ENCODE peak calls at places on chromosomes 11 and 22, in four cellular contexts. C is Panc1, R is A172, K is anterior cingulate cortex. H is an unnamed sample.

GRCh38 chr11:111632798-111633197 is 30.5 kb downstream of the SIK2 start:
- DNase-seq in R (no peak), K (no peak), C (no peak), H (no peak)

GRCh38 chr22:29309332-29310064 is 3.0 kb downstream of the GAS2L1 start:
- DNase-seq in C (no peak), K (no peak), R (peak; percentile 87), H (no peak)

GRCh38 chr11:95937358-95937757 is 13.5 kb upstream of the MTMR2 start:
- DNase-seq in C (no peak), K (no peak), R (no peak), H (no peak)

GRCh38 chr11:83641511-83641910 is 355.3 kb upstream of the CCDC90B start:
- DNase-seq in R (no peak), K (no peak), C (no peak), H (no peak)

GRCh38 chr11:134951305-134951700 is 539.3 kb upstream of the B3GAT1 start:
- DNase-seq in R (peak; percentile 40), C (no peak), K (peak; percentile 35), H (no peak)

GRCh38 chr22:50396751-50397370 is 53.7 kb downstream of the PPP6R2 start:
- DNase-seq in C (no peak), R (no peak), K (no peak), H (no peak)

GRCh38 chr11:67698247-67698646 is 23.8 kb upstream of the ALDH3B2 start:
- DNase-seq in K (no peak), C (no peak), R (no peak), H (peak; percentile 22)

GRCh38 chr22:17548756-17549035 is 14.6 kb upstream of the SLC25A18 start:
- DNase-seq in C (no peak), K (no peak), R (no peak), H (no peak)

GRCh38 chr11:10550503-10550902 is 9.5 kb upstream of the RNF141 start:
- DNase-seq in R (peak; percentile 38), C (no peak), K (no peak), H (no peak)

GRCh38 chr11:114057147-114057546 is 2.4 kb upstream of the ZBTB16 start:
- DNase-seq in C (no peak), R (no peak), K (no peak), H (no peak)

GRCh38 chr11:16454284-16454683 is 97.9 kb upstream of the SOX6 start:
- DNase-seq in R (no peak), K (no peak), C (no peak), H (no peak)

GRCh38 chr11:22415481-22415880 is 77.3 kb downstream of the SLC17A6 start:
- DNase-seq in C (no peak), R (no peak), K (no peak), H (no peak)

GRCh38 chr11:9003573-9004309 is at the start of gene NRIP3:
- DNase-seq in R (peak; percentile 45), C (no peak), K (peak; percentile 15), H (no peak)

GRCh38 chr22:38638734-38639133 is 17.5 kb downstream of the FAM227A start:
- DNase-seq in R (peak; percentile 2), C (no peak), K (no peak), H (no peak)

GRCh38 chr11:61083601-61084147 is 18.6 kb upstream of the CD5 start:
- DNase-seq in K (no peak), R (no peak), C (no peak), H (no peak)

GRCh38 chr22:45497268-45497667 is 5.4 kb upstream of the FBLN1 start:
- DNase-seq in R (no peak), C (no peak), K (no peak), H (no peak)

GRCh38 chr22:19976671-19977070 is 35.1 kb upstream of the TXNRD2 start:
- DNase-seq in K (no peak), R (no peak), C (no peak), H (no peak)

GRCh38 chr11:85712953-85713352 is 27.0 kb upstream of the CCDC89 start:
- DNase-seq in C (no peak), R (no peak), K (no peak), H (no peak)

GRCh38 chr22:43385770-43386641 is 25.8 kb upstream of the MPPED1 start:
- DNase-seq in K (peak; percentile 55), C (peak; percentile 45), R (peak; percentile 36), H (peak; percentile 32)